ENCODE peak calls at places on chromosome 21, in four cellular contexts. K is HL-60, Z is heart left ventricle, S is A673. J is an unnamed sample.

GRCh38 chr21:43598416-43599120 is 60.7 kb downstream of the HSF2BP start:
- DNase-seq in K (no peak), Z (no peak), S (no peak), J (no peak)

GRCh38 chr21:31326478-31327247 is 17.4 kb downstream of the TIAM1 start:
- DNase-seq in K (no peak), Z (no peak), S (no peak), J (no peak)

GRCh38 chr21:40622531-40622930 is 224.4 kb downstream of the DSCAM start:
- DNase-seq in K (no peak), Z (no peak), S (no peak), J (no peak)

GRCh38 chr21:39660596-39660995 is 47.9 kb downstream of the B3GALT5 start:
- DNase-seq in K (no peak), Z (peak), S (no peak), J (no peak)

GRCh38 chr21:14879458-14879857 is 185.3 kb downstream of the NRIP1 start:
- DNase-seq in K (no peak), Z (no peak), S (no peak), J (no peak)

GRCh38 chr21:36867506-36867905 is 99.0 kb downstream of the HLCS start:
- DNase-seq in K (no peak), Z (no peak), S (no peak), J (no peak)

GRCh38 chr21:36719614-36720013 is 20.7 kb downstream of the SIM2 start:
- DNase-seq in K (no peak), Z (no peak), S (no peak), J (no peak)

GRCh38 chr21:44360174-44360573 is 6.8 kb downstream of the TRPM2 start:
- DNase-seq in K (no peak), Z (no peak), S (no peak), J (no peak)

GRCh38 chr21:41762236-41762635 is 4.6 kb downstream of the RIPK4 start:
- DNase-seq in K (no peak), Z (no peak), S (no peak), J (no peak)

GRCh38 chr21:26884436-26884835 is 39.2 kb upstream of the ADAMTS1 start:
- DNase-seq in K (no peak), Z (no peak), S (no peak), J (no peak)

GRCh38 chr21:44295163-44295601 is 4.7 kb upstream of the PFKL start:
- DNase-seq in K (no peak), Z (no peak), S (peak), J (no peak)

DNA sequence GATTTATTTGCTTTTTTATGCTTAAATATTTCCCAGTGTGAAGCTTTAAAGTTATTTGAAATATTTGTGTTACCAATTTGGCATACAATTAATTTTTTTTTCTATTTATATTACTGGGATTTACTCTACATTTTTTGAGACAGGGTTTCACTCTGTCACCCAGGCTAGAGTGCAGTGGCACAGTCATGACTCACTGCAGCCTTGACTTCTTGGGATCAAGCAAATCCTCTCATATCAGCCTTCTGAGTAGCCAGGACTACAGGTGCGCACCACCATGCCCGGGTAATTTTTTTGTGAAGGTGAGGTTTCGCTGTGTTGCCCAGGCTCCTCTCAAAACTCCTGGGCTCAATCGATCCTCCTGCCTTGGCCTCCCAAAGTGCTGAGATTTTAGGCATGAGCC is 39.5 kb downstream of the BACH1 start:
- DNase-seq in K (no peak), Z (no peak), S (no peak), J (no peak)
- H3K27ac ChIP-seq in K (no peak), Z (no peak), S (no peak), J (no peak)

GRCh38 chr21:38249256-38249655 is 7.5 kb upstream of the KCNJ15 start:
- DNase-seq in K (no peak), Z (no peak), S (no peak), J (no peak)

GRCh38 chr21:38247738-38248509 is 8.9 kb upstream of the KCNJ15 start:
- DNase-seq in K (no peak), Z (no peak), S (no peak), J (no peak)

GRCh38 chr21:38249879-38250278 is 6.9 kb upstream of the KCNJ15 start:
- DNase-seq in K (no peak), Z (no peak), S (no peak), J (no peak)

GRCh38 chr21:38254970-38255369 is 1.8 kb upstream of the KCNJ15 start:
- DNase-seq in K (no peak), Z (no peak), S (no peak), J (no peak)

DNA sequence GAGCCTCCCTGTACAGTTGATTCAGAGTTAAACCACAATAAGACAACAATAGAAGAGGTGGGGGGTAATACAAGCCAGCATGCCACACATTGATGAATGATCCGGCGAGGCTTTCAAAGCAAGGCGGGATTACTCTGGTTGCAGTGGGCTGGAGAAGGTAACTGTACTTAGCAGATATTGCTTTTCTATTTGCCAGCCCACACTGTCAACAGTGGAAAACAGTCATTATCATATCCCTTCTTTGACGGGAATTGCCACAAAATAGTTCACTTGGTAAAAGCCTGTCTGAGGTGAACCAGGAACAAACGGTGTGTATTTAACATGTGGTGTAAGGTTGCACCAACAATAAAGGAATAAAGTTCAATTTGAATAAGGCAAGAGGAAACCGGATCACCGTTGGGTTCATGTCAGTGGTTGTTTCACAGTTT is 5.8 kb upstream of the KCNJ15 start:
- DNase-seq in K (no peak), Z (no peak), S (no peak), J (no peak)
- TF ChIP-seq CTCF in K (no peak), Z (no peak), S (no peak), J (no peak)

GRCh38 chr21:32674038-32674437 is 53.8 kb downstream of the SYNJ1 start:
- DNase-seq in K (no peak), Z (no peak), S (no peak), J (no peak)

DNA sequence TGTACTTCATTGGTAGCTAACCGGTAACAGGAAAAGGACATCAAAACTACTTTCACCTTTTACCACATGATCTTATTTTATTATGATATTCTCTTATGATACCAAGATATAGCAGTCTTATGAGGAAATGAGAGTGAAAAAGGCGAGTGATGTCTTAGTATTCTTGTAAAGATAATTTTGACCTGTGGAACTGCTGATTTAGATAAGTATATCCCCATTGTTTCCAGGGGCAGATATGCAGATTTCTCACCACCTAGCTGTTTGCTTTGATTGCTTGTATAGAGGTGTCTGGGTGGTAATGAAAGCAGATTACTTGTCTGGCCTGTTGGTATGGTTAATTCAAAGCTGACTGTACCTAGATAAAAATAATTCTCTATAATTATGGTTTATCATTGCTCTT is 53.1 kb downstream of the SYNJ1 start:
- DNase-seq in K (no peak), Z (no peak), S (no peak), J (no peak)
- H3K4me3 ChIP-seq in K (no peak), Z (no peak), S (no peak), J (no peak)

GRCh38 chr21:33266050-33266783 is at the start of gene IL10RB:
- DNase-seq in K (peak), Z (peak), S (peak), J (peak)

GRCh38 chr21:33267250-33267649 is 1.1 kb downstream of the IL10RB start:
- DNase-seq in K (no peak), Z (no peak), S (no peak), J (no peak)

GRCh38 chr21:33264561-33264960 is 1.6 kb upstream of the IL10RB start:
- DNase-seq in K (no peak), Z (no peak), S (no peak), J (no peak)

GRCh38 chr21:33266784-33267135 is 593 bp downstream of the IL10RB start:
- DNase-seq in K (no peak), Z (no peak), S (no peak), J (no peak)

DNA sequence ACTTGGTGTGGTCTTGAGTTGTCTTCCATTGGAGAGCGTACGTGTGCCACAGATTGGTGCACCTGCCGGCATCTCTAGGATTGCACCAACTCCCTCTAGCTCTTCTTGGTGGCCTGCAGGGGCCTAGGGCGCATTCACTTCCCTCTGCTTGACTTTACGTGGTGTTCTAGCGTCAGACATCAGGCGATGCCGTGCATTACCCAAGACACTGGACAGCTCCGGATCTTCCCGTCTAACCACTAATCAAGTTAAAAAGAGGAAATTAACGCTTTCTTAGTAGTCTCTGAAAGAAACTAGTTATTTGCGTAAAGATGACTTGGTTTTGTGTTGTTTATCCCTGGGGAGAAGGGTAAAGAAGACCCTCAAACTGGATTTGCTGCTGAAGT is 510 bp upstream of the IL10RB start:
- DNase-seq in K (peak), Z (peak), S (no peak), J (peak)
- H3K27ac ChIP-seq in K (peak), Z (peak), S (peak), J (peak)

GRCh38 chr21:45768741-45769049 is 125.2 kb downstream of the PCBP3 start:
- DNase-seq in K (no peak), Z (no peak), S (peak), J (peak)
- TF ChIP-seq CTCF in K (no peak), Z (no peak), S (peak), J (no peak)

DNA sequence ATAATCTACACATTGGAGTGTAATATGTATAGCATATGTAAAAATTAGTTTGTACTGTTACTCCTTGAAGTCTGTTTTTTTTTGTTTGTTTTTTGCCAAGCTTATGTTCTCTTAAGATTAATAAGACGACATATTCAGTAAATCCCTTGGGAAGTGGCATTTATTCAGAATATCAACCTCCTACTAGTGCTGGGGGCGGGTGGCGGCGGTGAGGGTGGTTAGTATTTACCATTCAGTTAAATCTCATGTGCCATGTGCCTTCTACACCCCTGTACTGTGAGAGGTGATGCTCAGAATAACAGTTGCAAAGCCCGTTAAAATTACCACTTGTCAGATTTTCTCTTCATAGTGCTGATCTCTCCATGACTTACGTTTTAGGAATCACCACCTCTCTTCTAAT is 3.0 kb downstream of the BACH1 start:
- DNase-seq in K (no peak), Z (no peak), S (no peak), J (no peak)
- H3K4me3 ChIP-seq in K (no peak), Z (peak), S (peak), J (no peak)

DNA sequence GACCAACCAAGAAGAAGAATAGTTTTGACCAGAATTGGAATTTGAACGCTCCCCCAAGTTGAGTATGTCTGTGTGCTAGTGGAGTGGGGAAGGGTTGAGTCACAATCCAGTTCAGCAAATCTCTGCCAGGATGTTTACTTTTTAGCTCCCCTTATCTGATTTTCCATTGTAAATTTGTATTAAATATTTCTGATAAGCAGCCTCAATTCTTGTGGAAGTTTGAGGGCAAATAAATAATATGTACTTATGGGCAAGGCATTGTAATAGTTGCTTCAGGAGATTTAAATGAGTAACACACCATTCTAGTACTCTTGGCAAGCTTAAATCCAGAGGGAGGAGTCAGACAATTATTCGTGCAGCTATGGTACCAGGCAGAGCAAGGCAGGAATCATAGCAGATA is 14.4 kb downstream of the CXADR start:
- DNase-seq in K (no peak), Z (no peak), S (no peak), J (no peak)
- H3K27ac ChIP-seq in K (no peak), Z (no peak), S (no peak), J (no peak)

GRCh38 chr21:34092241-34092921 is 19.0 kb downstream of the MRPS6 start:
- DNase-seq in K (no peak), Z (no peak), S (no peak), J (no peak)
- TF ChIP-seq CTCF in K (no peak), Z (no peak), S (no peak), J (no peak)

J was measured in left lung.